ENCODE peak calls at places on chromosomes 13 and 19, in six cellular contexts. G is progenitor cell of endocrine pancreas, M is NCI-H69, F is DMS53, K is posterior cingulate gyrus, H is T-cell. A is an unnamed sample.

GRCh38 chr13:98541701-98542203 is 35.2 kb downstream of the STK24 start:
- DNase-seq in H (no peak), M (no peak), F (no peak), K (no peak), G (no peak), A (no peak)

GRCh38 chr19:1132625-1133383 is 29.0 kb downstream of the GPX4 start:
- DNase-seq in G (no peak), H (peak; percentile 38), M (no peak), K (no peak), F (no peak), A (no peak)

GRCh38 chr19:1136201-1136600 is 32.4 kb downstream of the GPX4 start:
- DNase-seq in F (no peak), M (peak; percentile 46), K (no peak), G (no peak), H (no peak), A (peak; percentile 9)

GRCh38 chr19:38538386-38538785 is 79.4 kb downstream of the MAP4K1 start:
- DNase-seq in H (no peak), M (no peak), G (no peak), F (no peak), K (no peak), A (no peak)

GRCh38 chr19:12913011-12913561 is 6.0 kb downstream of the SYCE2 start:
- DNase-seq in H (no peak), G (no peak), K (peak; percentile 70), F (peak; percentile 92), M (peak; percentile 100), A (peak; percentile 100)

GRCh38 chr19:33879818-33880575 is 83.3 kb downstream of the KCTD15 start:
- DNase-seq in F (no peak), H (no peak), G (no peak), K (no peak), M (no peak), A (no peak)

GRCh38 chr13:19606152-19606551 is 27.3 kb upstream of the MPHOSPH8 start:
- DNase-seq in H (no peak), F (peak; percentile 10), M (no peak), K (no peak), G (no peak), A (no peak)

GRCh38 chr13:56735537-56735942 is 405.2 kb upstream of the PRR20A start:
- DNase-seq in H (no peak), K (no peak), G (peak; percentile 19), F (peak; percentile 67), M (no peak), A (no peak)

GRCh38 chr13:90105881-90106496 is 1241.5 kb upstream of the MIR17HG start:
- DNase-seq in K (no peak), F (no peak), M (no peak), H (no peak), G (no peak), A (no peak)

GRCh38 chr13:71801781-71802180 is 65.2 kb downstream of the DACH1 start:
- DNase-seq in K (no peak), M (peak; percentile 93), H (no peak), G (no peak), F (no peak), A (peak; percentile 98)

GRCh38 chr13:101736551-101736950 is 284.1 kb downstream of the ITGBL1 start:
- DNase-seq in F (peak; percentile 78), G (no peak), M (peak; percentile 91), K (no peak), H (no peak), A (no peak)

GRCh38 chr13:98934243-98934642 is 43.6 kb downstream of the DOCK9 start:
- DNase-seq in K (no peak), G (no peak), F (no peak), H (no peak), M (no peak), A (no peak)

GRCh38 chr13:39417131-39417530 is 185.9 kb downstream of the LHFPL6 start:
- DNase-seq in M (peak; percentile 8), H (no peak), G (no peak), F (peak; percentile 9), K (no peak), A (peak; percentile 65)

GRCh38 chr13:62837895-62838294 is 1422.2 kb upstream of the PCDH20 start:
- DNase-seq in F (peak; percentile 56), K (no peak), H (no peak), G (no peak), M (no peak), A (no peak)

GRCh38 chr13:76148926-76149325 is 512.8 kb downstream of the LMO7 start:
- DNase-seq in K (no peak), F (no peak), M (peak; percentile 21), G (no peak), H (no peak), A (no peak)

GRCh38 chr19:42634409-42635232 is 39.9 kb upstream of the CEACAM8 start:
- DNase-seq in M (peak; percentile 46), H (no peak), G (no peak), F (peak; percentile 61), K (peak; percentile 21), A (peak; percentile 53)

GRCh38 chr19:17424743-17425365 is 5.0 kb downstream of the MVB12A start:
- DNase-seq in F (peak; percentile 45), K (no peak), H (peak; percentile 32), M (peak; percentile 88), G (peak; percentile 69), A (peak; percentile 92)

GRCh38 chr13:84230568-84230967 is 348.3 kb upstream of the SLITRK1 start:
- DNase-seq in K (no peak), M (no peak), H (no peak), F (no peak), G (no peak), A (no peak)

GRCh38 chr13:76707360-76707759 is 178.8 kb downstream of the KCTD12 start:
- DNase-seq in M (no peak), K (no peak), H (no peak), G (no peak), F (no peak), A (no peak)

GRCh38 chr19:18062043-18062442 is 24.7 kb downstream of the IL12RB1 start:
- DNase-seq in M (peak; percentile 90), G (no peak), H (no peak), F (peak; percentile 41), K (no peak), A (no peak)

GRCh38 chr19:1856698-1857603 is 6.4 kb downstream of the KLF16 start:
- DNase-seq in M (peak; percentile 82), K (no peak), H (peak; percentile 35), F (no peak), G (peak; percentile 56), A (peak; percentile 70)

GRCh38 chr19:651991-652390 is 11.0 kb downstream of the RNF126 start:
- DNase-seq in F (no peak), K (no peak), G (no peak), M (no peak), H (no peak), A (no peak)

GRCh38 chr13:42798118-42798517 is 16.7 kb downstream of the FAM216B start:
- DNase-seq in G (no peak), F (no peak), M (peak; percentile 15), H (no peak), K (no peak), A (no peak)

GRCh38 chr13:112098699-112099098 is 31.8 kb downstream of the SOX1 start:
- DNase-seq in H (no peak), F (no peak), G (no peak), M (no peak), K (no peak), A (no peak)

GRCh38 chr13:24680258-24680920 is at the start of gene ATP12A:
- DNase-seq in H (peak; percentile 16), G (peak; percentile 70), M (peak; percentile 2), K (no peak), F (peak; percentile 72), A (no peak)

GRCh38 chr19:6811906-6812305 is 39.4 kb downstream of the VAV1 start:
- DNase-seq in F (peak; percentile 28), M (no peak), G (no peak), H (no peak), K (no peak), A (peak; percentile 54)

GRCh38 chr19:18879579-18880373 is 16.2 kb downstream of the CERS1 start:
- DNase-seq in G (no peak), M (peak; percentile 70), K (no peak), H (no peak), F (peak; percentile 74), A (peak; percentile 82)

GRCh38 chr13:70568571-70568970 is 460.3 kb upstream of the KLHL1 start:
- DNase-seq in G (no peak), F (peak; percentile 48), M (peak; percentile 47), K (no peak), H (no peak), A (peak; percentile 84)

GRCh38 chr19:19021115-19021514 is 12.2 kb downstream of the SUGP2 start:
- DNase-seq in G (no peak), M (no peak), F (peak; percentile 16), K (no peak), H (no peak), A (no peak)

GRCh38 chr13:33150146-33150545 is 133.9 kb downstream of the KL start:
- DNase-seq in G (no peak), K (no peak), F (peak; percentile 60), H (no peak), M (peak; percentile 90), A (peak; percentile 75)

GRCh38 chr19:46299004-46299509 is 2.2 kb downstream of the HIF3A start:
- DNase-seq in H (no peak), M (peak; percentile 97), G (no peak), F (peak; percentile 83), K (peak; percentile 96), A (peak; percentile 81)

GRCh38 chr19:5593963-5594255 is 26.2 kb upstream of the TINCR start:
- DNase-seq in H (no peak), K (no peak), F (no peak), M (no peak), G (no peak), A (no peak)

GRCh38 chr13:52669677-52670076 is 17.0 kb downstream of the SUGT1 start:
- DNase-seq in G (no peak), M (no peak), H (no peak), K (no peak), F (no peak), A (no peak)

GRCh38 chr19:40741527-40742390 is 8.5 kb downstream of the ACTMAP start:
- DNase-seq in M (no peak), F (no peak), G (no peak), H (no peak), K (no peak), A (no peak)

GRCh38 chr19:40398417-40399056 is 8.6 kb upstream of the HIPK4 start:
- DNase-seq in H (peak; percentile 77), G (no peak), M (peak; percentile 85), F (no peak), K (no peak), A (peak; percentile 97)

GRCh38 chr19:45653634-45654033 is 14.4 kb upstream of the GIPR start:
- DNase-seq in K (no peak), G (no peak), H (no peak), F (no peak), M (peak; percentile 68), A (peak; percentile 99)

GRCh38 chr19:39470724-39471339 is 9.8 kb upstream of the TIMM50 start:
- DNase-seq in M (no peak), G (no peak), F (no peak), K (no peak), H (no peak), A (no peak)

GRCh38 chr19:49506575-49507105 is 5.8 kb upstream of the FCGRT start:
- DNase-seq in M (peak; percentile 85), H (peak; percentile 79), F (peak; percentile 80), K (peak; percentile 39), G (no peak), A (peak; percentile 87)

GRCh38 chr13:102724923-102725322 is 30.1 kb upstream of the METTL21C start:
- DNase-seq in M (peak; percentile 67), F (peak; percentile 33), H (no peak), G (no peak), K (no peak), A (peak; percentile 49)

GRCh38 chr19:45645631-45646344 is 6.6 kb upstream of the EML2 start:
- DNase-seq in G (peak; percentile 44), F (peak; percentile 91), M (peak; percentile 96), H (peak; percentile 76), K (peak; percentile 95), A (peak; percentile 100)

A was measured in NCI-H82.